ENCODE peak calls at places on chromosomes 13 and 19, in six cellular contexts. M is nephron progenitor cell, L is Kasumi-1, S is ascending aorta, Q is HT1080, E is C1 segment of cervical spinal cord. G is an unnamed sample.

GRCh38 chr13:106568225-106569003 is 477 bp upstream of the ARGLU1 start:
- DNase-seq in M (no peak), S (no peak), Q (no peak), E (no peak), L (peak), G (no peak)

GRCh38 chr13:39676315-39676876 is 20.9 kb downstream of the COG6 start:
- DNase-seq in Q (no peak), M (no peak), S (no peak), L (peak), E (no peak), G (no peak)

GRCh38 chr19:38037151-38037611 is 130.2 kb downstream of the SIPA1L3 start:
- DNase-seq in M (no peak), L (no peak), Q (no peak), E (no peak), S (no peak), G (no peak)

GRCh38 chr13:28355046-28355821 is 139.7 kb downstream of the FLT1 start:
- DNase-seq in M (no peak), Q (no peak), L (no peak), S (no peak), E (no peak), G (no peak)

GRCh38 chr13:24080134-24080533 is 80.4 kb upstream of the SPATA13 start:
- DNase-seq in L (no peak), Q (no peak), E (no peak), S (no peak), M (no peak), G (peak)

GRCh38 chr13:65913173-65913572 is 1317.0 kb downstream of the PCDH9 start:
- DNase-seq in L (no peak), S (no peak), Q (peak), M (no peak), E (no peak), G (no peak)

GRCh38 chr13:101965096-101965495 is 436.8 kb downstream of the FGF14 start:
- DNase-seq in M (no peak), S (no peak), Q (peak), L (no peak), E (no peak), G (no peak)

GRCh38 chr19:17942181-17942580 is 9.4 kb downstream of the CCDC124 start:
- DNase-seq in L (no peak), E (no peak), Q (no peak), M (no peak), S (no peak), G (no peak)

GRCh38 chr13:58134012-58134411 is 502.5 kb downstream of the PCDH17 start:
- DNase-seq in L (no peak), M (no peak), Q (no peak), E (no peak), S (no peak), G (peak)

GRCh38 chr13:90968510-90968909 is 379.0 kb upstream of the MIR17HG start:
- DNase-seq in L (peak), S (no peak), Q (peak), E (no peak), M (peak), G (peak)

GRCh38 chr19:36113425-36113824 is 1.2 kb downstream of the POLR2I start:
- DNase-seq in L (no peak), E (no peak), S (no peak), M (no peak), Q (no peak), G (no peak)